ENCODE peak calls at places on chromosomes 13 and 19, in ten cellular contexts. S is stimulated activated CD4-positive, alpha-beta T cell treated with anti-CD3 and anti-CD28 coated beads, Interleukin-15, amount 100 ng/mL, for 1 hour; W is stimulated activated CD8-positive, alpha-beta memory T cell treated with anti-CD3 and anti-CD28 coated beads, Interleukin-12 subunit alpha, Interleukin-12 subunit beta, amount 100 ng/mL, for 1 hour; T is nephron progenitor cell; C is H54; E is fibroblast of the conjunctiva; G is NCI-H1417; P is transverse colon; Y is T-helper 9 cell; Q is vagina. A is an unnamed sample.

GRCh38 chr19:29813665-29814064 is 1.9 kb downstream of the CCNE1 start:
- DNase-seq in P (no peak), S (no peak), T (no peak), Q (no peak), W (no peak), C (no peak), Y (no peak), G (no peak), E (no peak), A (no peak)

GRCh38 chr19:51743405-51743804 is 8.3 kb downstream of the FPR1 start:
- DNase-seq in Y (no peak), G (no peak), E (no peak), W (no peak), C (no peak), P (no peak), T (no peak), Q (no peak), S (no peak), A (no peak)

GRCh38 chr19:6045108-6045507 is 65.2 kb downstream of the RFX2 start:
- DNase-seq in Q (peak; percentile 49), W (no peak), C (no peak), P (no peak), G (no peak), S (no peak), E (no peak), T (no peak), Y (no peak), A (no peak)

GRCh38 chr19:9673912-9674668 is 810 bp downstream of the ZNF562 start:
- DNase-seq in P (no peak), T (no peak), Y (no peak), S (no peak), G (no peak), W (no peak), E (no peak), C (no peak), Q (no peak), A (no peak)

GRCh38 chr19:3809881-3810707 is 23.9 kb upstream of the MATK start:
- DNase-seq in C (no peak), S (no peak), E (no peak), Y (no peak), P (no peak), T (no peak), G (no peak), W (no peak), Q (no peak), A (no peak)

GRCh38 chr19:5288347-5288739 is 52.3 kb downstream of the PTPRS start:
- DNase-seq in T (no peak), G (no peak), Q (no peak), Y (no peak), P (peak; percentile 27), C (peak; percentile 31), S (no peak), W (no peak), E (no peak), A (peak; percentile 49)

GRCh38 chr13:53398051-53398450 is 369.4 kb downstream of the OLFM4 start:
- DNase-seq in T (no peak), W (no peak), C (no peak), Y (no peak), G (no peak), P (no peak), E (no peak), Q (no peak), S (no peak), A (no peak)

GRCh38 chr13:52677823-52678222 is 25.2 kb downstream of the SUGT1 start:
- DNase-seq in Q (no peak), S (no peak), E (no peak), W (no peak), G (no peak), C (no peak), T (no peak), P (no peak), Y (no peak), A (no peak)

GRCh38 chr13:97338571-97338970 is 95.4 kb upstream of the RAP2A start:
- DNase-seq in G (no peak), Y (no peak), C (no peak), T (no peak), W (no peak), E (no peak), S (no peak), Q (no peak), P (no peak), A (no peak)

GRCh38 chr13:72104656-72105180 is 237.7 kb upstream of the DACH1 start:
- DNase-seq in S (no peak), P (no peak), E (no peak), Q (no peak), Y (no peak), G (no peak), C (no peak), T (no peak), W (no peak), A (no peak)

GRCh38 chr19:14979498-14980255 is at the start of gene SLC1A6:
- DNase-seq in Y (no peak), C (no peak), T (peak; percentile 78), G (no peak), Q (no peak), P (no peak), S (no peak), W (no peak), E (no peak), A (no peak)

GRCh38 chr13:80305737-80306136 is 35.2 kb downstream of the SPRY2 start:
- DNase-seq in S (no peak), Q (no peak), W (no peak), T (no peak), P (no peak), G (no peak), Y (no peak), E (no peak), C (no peak), A (no peak)

GRCh38 chr19:661427-662196 is 1.4 kb downstream of the RNF126 start:
- DNase-seq in E (no peak), W (peak; percentile 55), G (no peak), S (peak; percentile 53), Q (no peak), Y (peak; percentile 53), T (no peak), P (peak; percentile 71), C (no peak), A (peak; percentile 60)

GRCh38 chr13:28493740-28494536 is 990 bp downstream of the FLT1 start:
- DNase-seq in Y (no peak), T (peak; percentile 56), G (no peak), C (no peak), P (no peak), E (no peak), S (no peak), Q (no peak), W (no peak), A (no peak)

GRCh38 chr19:48964205-48965032 is 690 bp upstream of the FTL start:
- DNase-seq in Q (peak; percentile 89), S (no peak), G (peak; percentile 52), P (peak; percentile 47), C (no peak), Y (no peak), E (no peak), T (no peak), W (no peak), A (peak; percentile 56)

GRCh38 chr13:89401209-89401810 is 1730.1 kb downstream of the SLITRK5 start:
- DNase-seq in W (no peak), P (no peak), C (no peak), T (no peak), E (peak; percentile 43), S (no peak), Q (no peak), G (no peak), Y (no peak), A (no peak)

GRCh38 chr19:18906605-18907519 is 10.9 kb upstream of the CERS1 start:
- DNase-seq in G (no peak), W (no peak), E (no peak), S (no peak), C (no peak), P (no peak), T (no peak), Q (no peak), Y (no peak), A (no peak)

GRCh38 chr19:33256266-33256665 is 30.6 kb upstream of the SLC7A10 start:
- DNase-seq in E (no peak), S (no peak), Q (no peak), G (no peak), T (no peak), W (no peak), Y (no peak), C (no peak), P (no peak), A (no peak)

GRCh38 chr19:46916971-46917370 is 56.2 kb downstream of the ARHGAP35 start:
- DNase-seq in T (no peak), W (no peak), Q (no peak), Y (no peak), S (no peak), P (no peak), C (no peak), E (no peak), G (no peak), A (no peak)

GRCh38 chr19:44818470-44818856 is 9.6 kb downstream of the BCAM start:
- DNase-seq in S (no peak), W (no peak), T (no peak), E (no peak), Q (no peak), P (no peak), Y (no peak), G (no peak), C (no peak), A (no peak)

GRCh38 chr13:114019367-114019766 is 45.5 kb upstream of the C13orf46 start:
- DNase-seq in G (peak; percentile 71), T (peak; percentile 57), S (no peak), Y (peak; percentile 35), C (peak; percentile 76), W (no peak), E (no peak), P (no peak), Q (no peak), A (no peak)

A was measured in stomach.